ENCODE peak calls at places on chromosomes 11 and 22, in five cellular contexts. V, O, G, C and N are unnamed samples.

GRCh38 chr11:100719809-100720221 is 32.7 kb downstream of the ARHGAP42 start:
- DNase-seq in V (peak), O (no peak), G (no peak), C (no peak), N (no peak)

GRCh38 chr22:33379836-33380235 is 321.7 kb upstream of the SYN3 start:
- DNase-seq in G (no peak), V (no peak), O (no peak), C (no peak), N (no peak)

GRCh38 chr11:98104249-98104648 is 916.5 kb upstream of the CNTN5 start:
- DNase-seq in O (no peak), C (no peak), G (no peak), V (no peak), N (no peak)

GRCh38 chr11:114562166-114562916 is 2.7 kb upstream of the NXPE1 start:
- DNase-seq in G (no peak), O (no peak), C (no peak), V (no peak), N (no peak)

GRCh38 chr11:1868056-1868635 is 15.3 kb downstream of the LSP1 start:
- DNase-seq in O (no peak), C (peak), V (no peak), G (no peak), N (no peak)

GRCh38 chr11:118111019-118111743 is 24.4 kb upstream of the SMIM35 start:
- DNase-seq in V (no peak), G (no peak), C (no peak), O (no peak), N (no peak)

GRCh38 chr11:7511405-7511804 is 2.4 kb upstream of the PPFIBP2 start:
- DNase-seq in C (peak), O (no peak), G (no peak), V (no peak), N (no peak)

GRCh38 chr11:68193018-68193417 is 20.1 kb downstream of the KMT5B start:
- DNase-seq in V (no peak), G (no peak), O (no peak), C (no peak), N (no peak)